ENCODE peak calls at places on chromosomes 11 and 22, in six cellular contexts. One of them, this sample, is unnamed.
A peak's percentile ranks its signal among the peaks of the same experiment; 100 is the strongest.

GRCh38 chr11:123581651-123582399 is 72.6 kb downstream of the SCN3B start:
- DNase-seq in transverse colon: no peak
- DNase-seq in HCT116: no peak
- DNase-seq in endothelial cell of umbilical vein: no peak
- DNase-seq in neuronal stem cell: no peak
- DNase-seq in heart left ventricle: no peak
- DNase-seq in this sample: peak; percentile 37

GRCh38 chr11:77669848-77670511 is 32.4 kb upstream of the CLNS1A start:
- DNase-seq in transverse colon: no peak
- DNase-seq in HCT116: no peak
- DNase-seq in endothelial cell of umbilical vein: peak; percentile 19
- DNase-seq in neuronal stem cell: no peak
- DNase-seq in heart left ventricle: no peak
- DNase-seq in this sample: no peak

GRCh38 chr11:71202966-71203365 is 49.4 kb downstream of the SHANK2 start:
- DNase-seq in transverse colon: no peak
- DNase-seq in HCT116: no peak
- DNase-seq in endothelial cell of umbilical vein: no peak
- DNase-seq in neuronal stem cell: no peak
- DNase-seq in heart left ventricle: no peak
- DNase-seq in this sample: no peak

GRCh38 chr11:20360650-20361049 is 2.9 kb upstream of the HTATIP2 start:
- DNase-seq in transverse colon: peak; percentile 24
- DNase-seq in HCT116: no peak
- DNase-seq in endothelial cell of umbilical vein: no peak
- DNase-seq in neuronal stem cell: no peak
- DNase-seq in heart left ventricle: no peak
- DNase-seq in this sample: peak; percentile 66

GRCh38 chr11:86248609-86249008 is 4.1 kb downstream of the EED start:
- DNase-seq in transverse colon: no peak
- DNase-seq in HCT116: no peak
- DNase-seq in endothelial cell of umbilical vein: no peak
- DNase-seq in neuronal stem cell: no peak
- DNase-seq in heart left ventricle: no peak
- DNase-seq in this sample: no peak

GRCh38 chr22:46592390-46592872 is 27.8 kb upstream of the GRAMD4 start:
- DNase-seq in transverse colon: peak; percentile 71
- DNase-seq in HCT116: no peak
- DNase-seq in endothelial cell of umbilical vein: peak; percentile 37
- DNase-seq in neuronal stem cell: no peak
- DNase-seq in heart left ventricle: peak; percentile 75
- DNase-seq in this sample: peak; percentile 80

GRCh38 chr11:18677560-18677959 is 21.0 kb upstream of the TMEM86A start:
- DNase-seq in transverse colon: no peak
- DNase-seq in HCT116: no peak
- DNase-seq in endothelial cell of umbilical vein: no peak
- DNase-seq in neuronal stem cell: no peak
- DNase-seq in heart left ventricle: no peak
- DNase-seq in this sample: no peak

GRCh38 chr11:2169001-2169370 is 2.6 kb downstream of the TH start:
- DNase-seq in transverse colon: no peak
- DNase-seq in HCT116: no peak
- DNase-seq in endothelial cell of umbilical vein: no peak
- DNase-seq in neuronal stem cell: no peak
- DNase-seq in heart left ventricle: no peak
- DNase-seq in this sample: no peak

GRCh38 chr11:122107566-122107965 is 8.4 kb downstream of the BLID start:
- DNase-seq in transverse colon: no peak
- DNase-seq in HCT116: no peak
- DNase-seq in endothelial cell of umbilical vein: no peak
- DNase-seq in neuronal stem cell: no peak
- DNase-seq in heart left ventricle: peak; percentile 22
- DNase-seq in this sample: no peak

GRCh38 chr11:17405232-17406005 is 17.0 kb upstream of the KCNJ11 start:
- DNase-seq in transverse colon: peak; percentile 68
- DNase-seq in HCT116: peak; percentile 18
- DNase-seq in endothelial cell of umbilical vein: no peak
- DNase-seq in neuronal stem cell: no peak
- DNase-seq in heart left ventricle: peak; percentile 72
- DNase-seq in this sample: peak; percentile 61

GRCh38 chr11:86671386-86672006 is 920 bp downstream of the ME3 start:
- DNase-seq in transverse colon: peak; percentile 82
- DNase-seq in HCT116: no peak
- DNase-seq in endothelial cell of umbilical vein: peak; percentile 45
- DNase-seq in neuronal stem cell: no peak
- DNase-seq in heart left ventricle: peak; percentile 88
- DNase-seq in this sample: peak; percentile 71

GRCh38 chr11:1830119-1830499 is 4.7 kb upstream of the SYT8 start:
- DNase-seq in transverse colon: no peak
- DNase-seq in HCT116: no peak
- DNase-seq in endothelial cell of umbilical vein: no peak
- DNase-seq in neuronal stem cell: no peak
- DNase-seq in heart left ventricle: no peak
- DNase-seq in this sample: peak; percentile 43

GRCh38 chr11:99687320-99687719 is 666.6 kb downstream of the CNTN5 start:
- DNase-seq in transverse colon: no peak
- DNase-seq in HCT116: no peak
- DNase-seq in endothelial cell of umbilical vein: no peak
- DNase-seq in neuronal stem cell: no peak
- DNase-seq in heart left ventricle: no peak
- DNase-seq in this sample: no peak

GRCh38 chr11:12079726-12080556 is 30.4 kb upstream of the MICAL2 start:
- DNase-seq in transverse colon: peak; percentile 56
- DNase-seq in HCT116: peak; percentile 79
- DNase-seq in endothelial cell of umbilical vein: peak; percentile 95
- DNase-seq in neuronal stem cell: no peak
- DNase-seq in heart left ventricle: peak; percentile 57
- DNase-seq in this sample: peak; percentile 70

GRCh38 chr11:82494988-82495432 is 238.7 kb downstream of the FAM181B start:
- DNase-seq in transverse colon: no peak
- DNase-seq in HCT116: no peak
- DNase-seq in endothelial cell of umbilical vein: no peak
- DNase-seq in neuronal stem cell: no peak
- DNase-seq in heart left ventricle: no peak
- DNase-seq in this sample: no peak

GRCh38 chr11:111411456-111411855 is 32.4 kb upstream of the POU2AF1 start:
- DNase-seq in transverse colon: no peak
- DNase-seq in HCT116: no peak
- DNase-seq in endothelial cell of umbilical vein: no peak
- DNase-seq in neuronal stem cell: no peak
- DNase-seq in heart left ventricle: no peak
- DNase-seq in this sample: no peak

GRCh38 chr11:64056213-64056785 is 20.6 kb downstream of the FLRT1 start:
- DNase-seq in transverse colon: no peak
- DNase-seq in HCT116: no peak
- DNase-seq in endothelial cell of umbilical vein: no peak
- DNase-seq in neuronal stem cell: no peak
- DNase-seq in heart left ventricle: no peak
- DNase-seq in this sample: no peak

GRCh38 chr11:40186401-40187091 is 1272.9 kb downstream of the LRRC4C start:
- DNase-seq in transverse colon: no peak
- DNase-seq in HCT116: no peak
- DNase-seq in endothelial cell of umbilical vein: no peak
- DNase-seq in neuronal stem cell: no peak
- DNase-seq in heart left ventricle: no peak
- DNase-seq in this sample: no peak

GRCh38 chr11:88799749-88800500 is 265.9 kb downstream of the GRM5 start:
- DNase-seq in transverse colon: no peak
- DNase-seq in HCT116: no peak
- DNase-seq in endothelial cell of umbilical vein: no peak
- DNase-seq in neuronal stem cell: no peak
- DNase-seq in heart left ventricle: no peak
- DNase-seq in this sample: no peak

GRCh38 chr11:65551572-65552398 is 6.4 kb downstream of the LTBP3 start:
- DNase-seq in transverse colon: peak; percentile 90
- DNase-seq in HCT116: peak; percentile 64
- DNase-seq in endothelial cell of umbilical vein: peak; percentile 44
- DNase-seq in neuronal stem cell: no peak
- DNase-seq in heart left ventricle: no peak
- DNase-seq in this sample: peak; percentile 94

GRCh38 chr22:33330534-33330933 is 272.4 kb upstream of the SYN3 start:
- DNase-seq in transverse colon: no peak
- DNase-seq in HCT116: no peak
- DNase-seq in endothelial cell of umbilical vein: no peak
- DNase-seq in neuronal stem cell: no peak
- DNase-seq in heart left ventricle: no peak
- DNase-seq in this sample: no peak

DNA sequence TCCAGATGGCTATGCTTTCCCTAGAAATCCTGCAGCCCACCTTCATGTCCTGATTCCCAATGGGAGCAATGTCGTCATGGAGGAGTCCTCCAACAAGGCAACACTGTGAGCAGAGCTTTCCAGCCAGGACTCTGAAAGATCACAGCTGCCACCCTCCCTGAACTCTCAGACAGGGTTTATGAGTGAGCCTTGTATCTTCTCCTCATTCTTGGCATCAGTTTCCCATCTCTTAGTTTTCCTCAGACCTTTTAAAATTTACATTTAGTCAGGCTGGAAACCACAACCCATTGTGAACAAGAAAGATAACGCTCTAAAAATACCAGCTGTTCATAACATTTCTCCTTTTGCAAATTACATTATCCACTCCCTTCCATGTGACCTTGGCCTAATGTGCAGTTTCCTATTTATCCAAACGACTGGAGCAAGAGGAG is 15.6 kb upstream of the LYVE1 start:
- DNase-seq in transverse colon: no peak
- DNase-seq in HCT116: no peak
- DNase-seq in endothelial cell of umbilical vein: peak; percentile 95
- DNase-seq in neuronal stem cell: no peak
- DNase-seq in heart left ventricle: no peak
- DNase-seq in this sample: no peak
- H3K4me1 ChIP-seq in transverse colon: peaks cover 7% of the 10 kb centered on the region
- H3K4me1 ChIP-seq in HCT116: peaks cover 7% of the 10 kb centered on the region
- H3K4me1 ChIP-seq in endothelial cell of umbilical vein: peaks cover 41% of the 10 kb centered on the region
- H3K4me1 ChIP-seq in neuronal stem cell: no peaks in the 10 kb centered on the region
- H3K4me1 ChIP-seq in heart left ventricle: no peaks in the 10 kb centered on the region
- H3K4me1 ChIP-seq in this sample: no peaks in the 10 kb centered on the region

GRCh38 chr11:134071306-134071705 is 2.4 kb downstream of the JAM3 start:
- DNase-seq in transverse colon: no peak
- DNase-seq in HCT116: no peak
- DNase-seq in endothelial cell of umbilical vein: no peak
- DNase-seq in neuronal stem cell: no peak
- DNase-seq in heart left ventricle: no peak
- DNase-seq in this sample: no peak

GRCh38 chr11:134074346-134074745 is 5.5 kb downstream of the JAM3 start:
- DNase-seq in transverse colon: no peak
- DNase-seq in HCT116: no peak
- DNase-seq in endothelial cell of umbilical vein: peak; percentile 18
- DNase-seq in neuronal stem cell: no peak
- DNase-seq in heart left ventricle: no peak
- DNase-seq in this sample: no peak

GRCh38 chr11:134069996-134070845 is 1.3 kb downstream of the JAM3 start:
- DNase-seq in transverse colon: no peak
- DNase-seq in HCT116: no peak
- DNase-seq in endothelial cell of umbilical vein: no peak
- DNase-seq in neuronal stem cell: no peak
- DNase-seq in heart left ventricle: no peak
- DNase-seq in this sample: no peak

GRCh38 chr11:134071766-134072403 is 3.0 kb downstream of the JAM3 start:
- DNase-seq in transverse colon: no peak
- DNase-seq in HCT116: no peak
- DNase-seq in endothelial cell of umbilical vein: no peak
- DNase-seq in neuronal stem cell: no peak
- DNase-seq in heart left ventricle: no peak
- DNase-seq in this sample: no peak

DNA sequence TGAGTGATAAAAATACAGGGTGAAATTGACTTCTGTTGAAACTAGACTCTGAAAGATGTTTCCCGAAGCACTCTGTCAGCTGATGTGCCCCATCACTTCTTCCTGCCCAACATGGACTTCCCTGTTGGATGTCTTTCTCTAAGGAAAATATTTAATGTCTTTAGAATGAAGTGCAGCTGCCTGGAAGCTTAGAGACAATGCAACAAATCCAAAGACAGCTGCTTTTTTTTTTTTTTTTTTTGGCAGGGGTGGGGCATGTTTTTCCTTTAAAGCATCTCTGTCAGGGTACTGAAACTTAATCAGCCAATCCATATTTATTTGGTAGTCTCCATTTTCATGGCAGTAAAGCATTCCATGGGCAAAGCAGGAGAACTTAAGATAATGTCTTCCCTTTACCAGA is 5.9 kb downstream of the JAM3 start:
- DNase-seq in transverse colon: no peak
- DNase-seq in HCT116: no peak
- DNase-seq in endothelial cell of umbilical vein: no peak
- DNase-seq in neuronal stem cell: no peak
- DNase-seq in heart left ventricle: no peak
- DNase-seq in this sample: no peak
- H3K4me3 ChIP-seq in transverse colon: no peak overlapping the region
- H3K4me3 ChIP-seq in HCT116: no peak overlapping the region
- H3K4me3 ChIP-seq in endothelial cell of umbilical vein: no peak overlapping the region
- H3K4me3 ChIP-seq in neuronal stem cell: no peak overlapping the region
- H3K4me3 ChIP-seq in heart left ventricle: no peak overlapping the region
- H3K4me3 ChIP-seq in this sample: no peak overlapping the region

GRCh38 chr11:75523189-75523588 is 2.6 kb downstream of the GDPD5 start:
- DNase-seq in transverse colon: no peak
- DNase-seq in HCT116: no peak
- DNase-seq in endothelial cell of umbilical vein: no peak
- DNase-seq in neuronal stem cell: no peak
- DNase-seq in heart left ventricle: no peak
- DNase-seq in this sample: no peak

GRCh38 chr11:75524576-75525432 is 937 bp downstream of the GDPD5 start:
- DNase-seq in transverse colon: peak; percentile 33
- DNase-seq in HCT116: no peak
- DNase-seq in endothelial cell of umbilical vein: peak; percentile 23
- DNase-seq in neuronal stem cell: peak; percentile 36
- DNase-seq in heart left ventricle: peak; percentile 26
- DNase-seq in this sample: peak; percentile 26

GRCh38 chr11:75523811-75524401 is 1.8 kb downstream of the GDPD5 start:
- DNase-seq in transverse colon: no peak
- DNase-seq in HCT116: no peak
- DNase-seq in endothelial cell of umbilical vein: no peak
- DNase-seq in neuronal stem cell: no peak
- DNase-seq in heart left ventricle: no peak
- DNase-seq in this sample: no peak

GRCh38 chr11:75520688-75521087 is 5.1 kb downstream of the GDPD5 start:
- DNase-seq in transverse colon: no peak
- DNase-seq in HCT116: no peak
- DNase-seq in endothelial cell of umbilical vein: no peak
- DNase-seq in neuronal stem cell: no peak
- DNase-seq in heart left ventricle: no peak
- DNase-seq in this sample: no peak

DNA sequence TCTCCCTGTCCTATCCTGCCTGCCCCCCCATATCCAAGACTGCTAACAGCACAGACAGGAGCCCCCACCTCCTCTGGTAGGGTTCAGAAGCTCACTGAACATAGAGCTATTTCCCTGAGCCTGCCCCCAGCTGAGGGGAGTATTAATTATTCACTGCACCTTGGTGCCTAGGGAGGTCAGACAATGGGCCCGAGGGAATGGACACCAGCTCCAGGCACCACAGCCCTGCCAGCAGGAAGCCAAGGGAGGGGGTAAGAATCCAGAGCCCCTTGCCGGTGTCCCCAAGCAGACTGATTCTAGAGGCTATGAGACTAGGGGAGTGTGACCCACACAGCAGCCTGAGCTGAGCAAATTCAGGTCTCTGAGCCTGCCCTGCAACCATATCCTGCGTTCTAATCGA is 3.1 kb downstream of the GDPD5 start:
- DNase-seq in transverse colon: no peak
- DNase-seq in HCT116: no peak
- DNase-seq in endothelial cell of umbilical vein: no peak
- DNase-seq in neuronal stem cell: no peak
- DNase-seq in heart left ventricle: no peak
- DNase-seq in this sample: no peak
- H3K27ac ChIP-seq in transverse colon: no peak overlapping the region
- H3K27ac ChIP-seq in HCT116: no peak overlapping the region
- H3K27ac ChIP-seq in endothelial cell of umbilical vein: no peak overlapping the region
- H3K27ac ChIP-seq in neuronal stem cell: no peak overlapping the region
- H3K27ac ChIP-seq in heart left ventricle: no peak overlapping the region
- H3K27ac ChIP-seq in this sample: no peak overlapping the region

GRCh38 chr22:22245935-22246525 is 1.4 kb downstream of the VPREB1 start:
- DNase-seq in transverse colon: no peak
- DNase-seq in HCT116: no peak
- DNase-seq in endothelial cell of umbilical vein: no peak
- DNase-seq in neuronal stem cell: no peak
- DNase-seq in heart left ventricle: no peak
- DNase-seq in this sample: no peak
- H3K4me1 ChIP-seq in transverse colon: no peaks in the 10 kb centered on the region
- H3K4me1 ChIP-seq in HCT116: no peaks in the 10 kb centered on the region
- H3K4me1 ChIP-seq in endothelial cell of umbilical vein: no peaks in the 10 kb centered on the region
- H3K4me1 ChIP-seq in neuronal stem cell: no peaks in the 10 kb centered on the region
- H3K4me1 ChIP-seq in heart left ventricle: no peaks in the 10 kb centered on the region
- H3K4me1 ChIP-seq in this sample: no peaks in the 10 kb centered on the region

This sample was measured in Peyer's patch.